ENCODE peak calls at places on chromosomes 7 and 10, in six cellular contexts. One of them, this sample, is unnamed. For H3K9me3, the result is how much of the 10 kb centered on the place peaks cover.

GRCh38 chr10:47372726-47373125 is 11.4 kb downstream of the ZNF488 start:
- DNase-seq in upper lobe of right lung: no peak
- DNase-seq in upper lobe of left lung: no peak
- DNase-seq in esophagus muscularis mucosa: no peak
- DNase-seq in CD4-positive, alpha-beta T cell: no peak
- DNase-seq in endothelial cell of umbilical vein: no peak
- DNase-seq in this sample: no peak

GRCh38 chr7:113684165-113684564 is 234.6 kb downstream of the PPP1R3A start:
- DNase-seq in upper lobe of right lung: no peak
- DNase-seq in upper lobe of left lung: no peak
- DNase-seq in esophagus muscularis mucosa: no peak
- DNase-seq in CD4-positive, alpha-beta T cell: no peak
- DNase-seq in endothelial cell of umbilical vein: no peak
- DNase-seq in this sample: no peak

GRCh38 chr7:134589491-134589941 is 40.6 kb downstream of the AKR1B15 start:
- DNase-seq in upper lobe of right lung: no peak
- DNase-seq in upper lobe of left lung: no peak
- DNase-seq in esophagus muscularis mucosa: no peak
- DNase-seq in CD4-positive, alpha-beta T cell: no peak
- DNase-seq in endothelial cell of umbilical vein: no peak
- DNase-seq in this sample: no peak

GRCh38 chr10:1420663-1421362 is 316.5 kb downstream of the ADARB2 start:
- DNase-seq in upper lobe of right lung: peak
- DNase-seq in upper lobe of left lung: peak
- DNase-seq in esophagus muscularis mucosa: no peak
- DNase-seq in CD4-positive, alpha-beta T cell: peak
- DNase-seq in endothelial cell of umbilical vein: no peak
- DNase-seq in this sample: peak

GRCh38 chr7:140653319-140654108 is 12.9 kb upstream of the DENND2A start:
- DNase-seq in upper lobe of right lung: peak
- DNase-seq in upper lobe of left lung: peak
- DNase-seq in esophagus muscularis mucosa: no peak
- DNase-seq in CD4-positive, alpha-beta T cell: peak
- DNase-seq in endothelial cell of umbilical vein: peak
- DNase-seq in this sample: peak

GRCh38 chr7:73904219-73905136 is 43.5 kb downstream of the TMEM270 start:
- DNase-seq in upper lobe of right lung: peak
- DNase-seq in upper lobe of left lung: no peak
- DNase-seq in esophagus muscularis mucosa: peak
- DNase-seq in CD4-positive, alpha-beta T cell: no peak
- DNase-seq in endothelial cell of umbilical vein: no peak
- DNase-seq in this sample: no peak

GRCh38 chr10:125720002-125720382 is 483 bp downstream of the EDRF1 start:
- DNase-seq in upper lobe of right lung: no peak
- DNase-seq in upper lobe of left lung: no peak
- DNase-seq in esophagus muscularis mucosa: no peak
- DNase-seq in CD4-positive, alpha-beta T cell: peak
- DNase-seq in endothelial cell of umbilical vein: no peak
- DNase-seq in this sample: no peak

GRCh38 chr7:87152897-87153641 is 816 bp downstream of the DMTF1 start:
- DNase-seq in upper lobe of right lung: peak
- DNase-seq in upper lobe of left lung: peak
- DNase-seq in esophagus muscularis mucosa: no peak
- DNase-seq in CD4-positive, alpha-beta T cell: peak
- DNase-seq in endothelial cell of umbilical vein: peak
- DNase-seq in this sample: no peak

GRCh38 chr10:35639651-35640311 is 2.3 kb downstream of the FZD8 start:
- DNase-seq in upper lobe of right lung: peak
- DNase-seq in upper lobe of left lung: no peak
- DNase-seq in esophagus muscularis mucosa: no peak
- DNase-seq in CD4-positive, alpha-beta T cell: no peak
- DNase-seq in endothelial cell of umbilical vein: peak
- DNase-seq in this sample: no peak

GRCh38 chr10:22906767-22907166 is 21.1 kb upstream of the ARMC3 start:
- DNase-seq in upper lobe of right lung: no peak
- DNase-seq in upper lobe of left lung: no peak
- DNase-seq in esophagus muscularis mucosa: no peak
- DNase-seq in CD4-positive, alpha-beta T cell: no peak
- DNase-seq in endothelial cell of umbilical vein: no peak
- DNase-seq in this sample: no peak

GRCh38 chr7:68969571-68969970 is 628.7 kb upstream of the AUTS2 start:
- DNase-seq in upper lobe of right lung: no peak
- DNase-seq in upper lobe of left lung: no peak
- DNase-seq in esophagus muscularis mucosa: no peak
- DNase-seq in CD4-positive, alpha-beta T cell: no peak
- DNase-seq in endothelial cell of umbilical vein: no peak
- DNase-seq in this sample: no peak

GRCh38 chr10:29407280-29407858 is 118.5 kb downstream of the LYZL1 start:
- DNase-seq in upper lobe of right lung: no peak
- DNase-seq in upper lobe of left lung: no peak
- DNase-seq in esophagus muscularis mucosa: no peak
- DNase-seq in CD4-positive, alpha-beta T cell: no peak
- DNase-seq in endothelial cell of umbilical vein: no peak
- DNase-seq in this sample: no peak

GRCh38 chr7:99562832-99563231 is 4.4 kb downstream of the ZNF655 start:
- DNase-seq in upper lobe of right lung: no peak
- DNase-seq in upper lobe of left lung: no peak
- DNase-seq in esophagus muscularis mucosa: no peak
- DNase-seq in CD4-positive, alpha-beta T cell: no peak
- DNase-seq in endothelial cell of umbilical vein: peak
- DNase-seq in this sample: peak

GRCh38 chr7:5420841-5421625 is 2.6 kb downstream of the TNRC18 start:
- DNase-seq in upper lobe of right lung: peak
- DNase-seq in upper lobe of left lung: no peak
- DNase-seq in esophagus muscularis mucosa: no peak
- DNase-seq in CD4-positive, alpha-beta T cell: peak
- DNase-seq in endothelial cell of umbilical vein: peak
- DNase-seq in this sample: no peak

GRCh38 chr7:28054531-28055160 is 125.9 kb downstream of the JAZF1 start:
- DNase-seq in upper lobe of right lung: no peak
- DNase-seq in upper lobe of left lung: no peak
- DNase-seq in esophagus muscularis mucosa: no peak
- DNase-seq in CD4-positive, alpha-beta T cell: no peak
- DNase-seq in endothelial cell of umbilical vein: peak
- DNase-seq in this sample: no peak

GRCh38 chr10:101828734-101829551 is 10.7 kb upstream of the OGA start:
- DNase-seq in upper lobe of right lung: peak
- DNase-seq in upper lobe of left lung: no peak
- DNase-seq in esophagus muscularis mucosa: no peak
- DNase-seq in CD4-positive, alpha-beta T cell: no peak
- DNase-seq in endothelial cell of umbilical vein: no peak
- DNase-seq in this sample: no peak

GRCh38 chr7:115662120-115662519 is 368.4 kb downstream of the TFEC start:
- DNase-seq in upper lobe of right lung: no peak
- DNase-seq in upper lobe of left lung: no peak
- DNase-seq in esophagus muscularis mucosa: no peak
- DNase-seq in CD4-positive, alpha-beta T cell: no peak
- DNase-seq in endothelial cell of umbilical vein: no peak
- DNase-seq in this sample: no peak

GRCh38 chr7:115658223-115658622 is 372.3 kb downstream of the TFEC start:
- DNase-seq in upper lobe of right lung: no peak
- DNase-seq in upper lobe of left lung: no peak
- DNase-seq in esophagus muscularis mucosa: no peak
- DNase-seq in CD4-positive, alpha-beta T cell: no peak
- DNase-seq in endothelial cell of umbilical vein: no peak
- DNase-seq in this sample: no peak

DNA sequence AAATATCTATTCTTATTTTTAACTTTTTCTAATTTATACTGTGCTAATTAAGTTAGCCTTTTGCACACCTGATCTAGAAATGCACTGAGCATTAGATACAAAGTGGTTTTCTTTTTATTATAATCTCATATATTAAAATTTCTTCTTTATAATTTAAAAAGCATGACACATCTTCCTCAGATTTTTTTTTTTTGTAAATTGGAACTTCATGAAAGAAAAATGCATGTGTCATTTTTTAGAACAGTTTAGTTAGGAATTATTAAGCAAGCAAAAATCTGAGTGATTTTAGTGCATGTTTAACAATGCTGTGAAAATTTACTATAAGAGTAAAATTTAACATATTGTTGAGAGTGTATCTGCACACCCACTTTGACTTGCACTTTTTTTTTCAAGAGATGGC is 367.9 kb downstream of the TFEC start:
- DNase-seq in upper lobe of right lung: no peak
- DNase-seq in upper lobe of left lung: no peak
- DNase-seq in esophagus muscularis mucosa: no peak
- DNase-seq in CD4-positive, alpha-beta T cell: no peak
- DNase-seq in endothelial cell of umbilical vein: no peak
- DNase-seq in this sample: no peak
- H3K9me3 ChIP-seq in upper lobe of right lung: under half
- H3K9me3 ChIP-seq in upper lobe of left lung: under half
- H3K9me3 ChIP-seq in esophagus muscularis mucosa: under half
- H3K9me3 ChIP-seq in CD4-positive, alpha-beta T cell: under half
- H3K9me3 ChIP-seq in endothelial cell of umbilical vein: under half
- H3K9me3 ChIP-seq in this sample: under half

GRCh38 chr10:131730771-131731497 is 169.9 kb upstream of the PPP2R2D start:
- DNase-seq in upper lobe of right lung: peak
- DNase-seq in upper lobe of left lung: no peak
- DNase-seq in esophagus muscularis mucosa: no peak
- DNase-seq in CD4-positive, alpha-beta T cell: no peak
- DNase-seq in endothelial cell of umbilical vein: no peak
- DNase-seq in this sample: no peak

GRCh38 chr10:131731780-131732630 is 168.8 kb upstream of the PPP2R2D start:
- DNase-seq in upper lobe of right lung: peak
- DNase-seq in upper lobe of left lung: no peak
- DNase-seq in esophagus muscularis mucosa: no peak
- DNase-seq in CD4-positive, alpha-beta T cell: no peak
- DNase-seq in endothelial cell of umbilical vein: no peak
- DNase-seq in this sample: no peak

GRCh38 chr10:131728829-131729228 is 172.0 kb upstream of the PPP2R2D start:
- DNase-seq in upper lobe of right lung: peak
- DNase-seq in upper lobe of left lung: no peak
- DNase-seq in esophagus muscularis mucosa: no peak
- DNase-seq in CD4-positive, alpha-beta T cell: no peak
- DNase-seq in endothelial cell of umbilical vein: no peak
- DNase-seq in this sample: no peak

GRCh38 chr10:131729361-131729760 is 171.4 kb upstream of the PPP2R2D start:
- DNase-seq in upper lobe of right lung: peak
- DNase-seq in upper lobe of left lung: no peak
- DNase-seq in esophagus muscularis mucosa: no peak
- DNase-seq in CD4-positive, alpha-beta T cell: no peak
- DNase-seq in endothelial cell of umbilical vein: no peak
- DNase-seq in this sample: no peak

GRCh38 chr10:131729938-131730660 is 170.7 kb upstream of the PPP2R2D start:
- DNase-seq in upper lobe of right lung: peak
- DNase-seq in upper lobe of left lung: no peak
- DNase-seq in esophagus muscularis mucosa: no peak
- DNase-seq in CD4-positive, alpha-beta T cell: no peak
- DNase-seq in endothelial cell of umbilical vein: no peak
- DNase-seq in this sample: no peak
- H3K9me3 ChIP-seq in upper lobe of right lung: under half
- H3K9me3 ChIP-seq in upper lobe of left lung: under half
- H3K9me3 ChIP-seq in esophagus muscularis mucosa: under half
- H3K9me3 ChIP-seq in CD4-positive, alpha-beta T cell: under half
- H3K9me3 ChIP-seq in endothelial cell of umbilical vein: under half
- H3K9me3 ChIP-seq in this sample: under half

GRCh38 chr7:121503039-121503438 is 106.9 kb upstream of the FAM3C start:
- DNase-seq in upper lobe of right lung: no peak
- DNase-seq in upper lobe of left lung: no peak
- DNase-seq in esophagus muscularis mucosa: no peak
- DNase-seq in CD4-positive, alpha-beta T cell: no peak
- DNase-seq in endothelial cell of umbilical vein: no peak
- DNase-seq in this sample: no peak

GRCh38 chr7:121505540-121506182 is 109.6 kb upstream of the FAM3C start:
- DNase-seq in upper lobe of right lung: no peak
- DNase-seq in upper lobe of left lung: no peak
- DNase-seq in esophagus muscularis mucosa: no peak
- DNase-seq in CD4-positive, alpha-beta T cell: no peak
- DNase-seq in endothelial cell of umbilical vein: no peak
- DNase-seq in this sample: no peak

GRCh38 chr7:121503730-121504129 is 107.6 kb upstream of the FAM3C start:
- DNase-seq in upper lobe of right lung: no peak
- DNase-seq in upper lobe of left lung: no peak
- DNase-seq in esophagus muscularis mucosa: no peak
- DNase-seq in CD4-positive, alpha-beta T cell: no peak
- DNase-seq in endothelial cell of umbilical vein: no peak
- DNase-seq in this sample: no peak

GRCh38 chr7:121504478-121504877 is 108.4 kb upstream of the FAM3C start:
- DNase-seq in upper lobe of right lung: no peak
- DNase-seq in upper lobe of left lung: no peak
- DNase-seq in esophagus muscularis mucosa: no peak
- DNase-seq in CD4-positive, alpha-beta T cell: no peak
- DNase-seq in endothelial cell of umbilical vein: peak
- DNase-seq in this sample: no peak

GRCh38 chr7:121505021-121505420 is 108.9 kb upstream of the FAM3C start:
- DNase-seq in upper lobe of right lung: no peak
- DNase-seq in upper lobe of left lung: no peak
- DNase-seq in esophagus muscularis mucosa: no peak
- DNase-seq in CD4-positive, alpha-beta T cell: no peak
- DNase-seq in endothelial cell of umbilical vein: no peak
- DNase-seq in this sample: no peak
- H3K9me3 ChIP-seq in upper lobe of right lung: under half
- H3K9me3 ChIP-seq in upper lobe of left lung: under half
- H3K9me3 ChIP-seq in esophagus muscularis mucosa: under half
- H3K9me3 ChIP-seq in CD4-positive, alpha-beta T cell: under half
- H3K9me3 ChIP-seq in endothelial cell of umbilical vein: under half
- H3K9me3 ChIP-seq in this sample: under half

GRCh38 chr10:129769381-129770116 is 194.5 kb downstream of the EBF3 start:
- DNase-seq in upper lobe of right lung: no peak
- DNase-seq in upper lobe of left lung: peak
- DNase-seq in esophagus muscularis mucosa: peak
- DNase-seq in CD4-positive, alpha-beta T cell: no peak
- DNase-seq in endothelial cell of umbilical vein: no peak
- DNase-seq in this sample: no peak
- H3K9me3 ChIP-seq in upper lobe of right lung: under half
- H3K9me3 ChIP-seq in upper lobe of left lung: under half
- H3K9me3 ChIP-seq in esophagus muscularis mucosa: under half
- H3K9me3 ChIP-seq in CD4-positive, alpha-beta T cell: under half
- H3K9me3 ChIP-seq in endothelial cell of umbilical vein: under half
- H3K9me3 ChIP-seq in this sample: under half